ENCODE peak calls at places on chromosomes 16 and 17, in seven cellular contexts. J is neural progenitor cell, R is heart right ventricle, I is cardiac fibroblast, P is psoas muscle, H is pancreas, M is BJ. V is an unnamed sample.

GRCh38 chr16:21028728-21029127 is 121.9 kb downstream of the DNAH3 start:
- DNase-seq in P (no peak), I (no peak), M (no peak), R (no peak), J (no peak), H (no peak), V (no peak)

GRCh38 chr16:6573577-6573976 is 759.1 kb upstream of the RBFOX1 start:
- DNase-seq in R (peak), M (no peak), J (peak), I (no peak), P (no peak), H (no peak), V (no peak)

GRCh38 chr16:64773184-64773583 is 348.7 kb downstream of the CDH11 start:
- DNase-seq in R (no peak), P (no peak), I (no peak), M (peak), J (no peak), H (no peak), V (no peak)

GRCh38 chr16:88017551-88018101 is 66.4 kb downstream of the BANP start:
- DNase-seq in J (no peak), M (no peak), R (no peak), I (no peak), H (no peak), P (no peak), V (no peak)

GRCh38 chr16:68617735-68618134 is 27.4 kb upstream of the CDH3 start:
- DNase-seq in H (no peak), I (no peak), R (no peak), M (no peak), J (no peak), P (no peak), V (no peak)

GRCh38 chr16:4702466-4702808 is 9.1 kb downstream of the NUDT16L1 start:
- DNase-seq in J (no peak), R (no peak), M (no peak), I (no peak), P (no peak), H (no peak), V (no peak)

GRCh38 chr16:14194706-14195105 is 123.6 kb downstream of the MRTFB start:
- DNase-seq in R (no peak), H (no peak), M (no peak), J (no peak), I (no peak), P (no peak), V (no peak)

GRCh38 chr17:55649935-55650597 is 72.6 kb downstream of the TMEM100 start:
- DNase-seq in M (no peak), J (no peak), I (no peak), H (no peak), P (no peak), R (no peak), V (no peak)

GRCh38 chr17:72419866-72420774 is 299.3 kb downstream of the SOX9 start:
- DNase-seq in P (no peak), J (no peak), M (no peak), H (no peak), I (no peak), R (no peak), V (peak)

GRCh38 chr17:9285602-9286001 is 264.3 kb downstream of the NTN1 start:
- DNase-seq in J (no peak), H (no peak), M (no peak), P (no peak), R (no peak), I (no peak), V (no peak)

GRCh38 chr16:84884311-84885023 is 64.7 kb downstream of the CRISPLD2 start:
- DNase-seq in P (no peak), J (peak), I (peak), M (no peak), R (peak), H (no peak), V (no peak)

GRCh38 chr17:69335018-69335417 is 8.1 kb upstream of the ABCA5 start:
- DNase-seq in M (no peak), H (no peak), R (no peak), I (peak), J (no peak), P (no peak), V (peak)

GRCh38 chr17:48907713-48908046 is 527 bp upstream of the UBE2Z start:
- DNase-seq in I (peak), M (peak), P (no peak), J (no peak), R (no peak), H (no peak), V (peak)

GRCh38 chr17:82884923-82885322 is 45.1 kb upstream of the ZNF750 start:
- DNase-seq in H (no peak), J (no peak), R (no peak), M (no peak), P (no peak), I (no peak), V (no peak)

GRCh38 chr16:88499314-88499713 is 46.2 kb downstream of the ZFPM1 start:
- DNase-seq in H (no peak), P (no peak), M (no peak), R (no peak), J (no peak), I (no peak), V (no peak)

GRCh38 chr16:27951752-27952151 is 111.8 kb downstream of the GSG1L start:
- DNase-seq in I (no peak), R (no peak), H (no peak), J (no peak), P (no peak), M (no peak), V (no peak)

GRCh38 chr16:28497861-28498599 is 3.6 kb downstream of the APOBR start:
- DNase-seq in J (no peak), P (no peak), I (no peak), M (no peak), H (no peak), R (no peak), V (no peak)

GRCh38 chr17:74859439-74860228 is at the start of gene GRIN2C:
- DNase-seq in J (peak), R (no peak), I (no peak), M (no peak), H (no peak), P (no peak), V (no peak)

GRCh38 chr16:72621651-72622050 is 426.3 kb downstream of the ZFHX3 start:
- DNase-seq in P (no peak), M (no peak), R (no peak), I (peak), H (no peak), J (no peak), V (no peak)

GRCh38 chr17:62805234-62805633 is 2.9 kb downstream of the MARCHF10 start:
- DNase-seq in R (no peak), P (no peak), I (no peak), M (no peak), J (no peak), H (no peak), V (no peak)

GRCh38 chr16:19363741-19364140 is 53.9 kb upstream of the TMC5 start:
- DNase-seq in M (no peak), H (no peak), I (no peak), R (no peak), J (no peak), P (no peak), V (peak)

GRCh38 chr16:27123795-27124194 is 57.1 kb downstream of the C16orf82 start:
- DNase-seq in H (no peak), I (no peak), R (no peak), J (no peak), P (no peak), M (no peak), V (no peak)

GRCh38 chr17:16215965-16216316 is 607 bp upstream of the NCOR1 start:
- DNase-seq in H (no peak), I (no peak), P (no peak), J (no peak), M (no peak), R (no peak), V (no peak)

GRCh38 chr16:75620326-75621169 is 2.5 kb downstream of the ADAT1 start:
- DNase-seq in J (no peak), I (no peak), M (no peak), R (no peak), P (no peak), H (no peak), V (no peak)

GRCh38 chr16:84308120-84308519 is 13.4 kb downstream of the WFDC1 start:
- DNase-seq in R (peak), P (peak), J (peak), H (no peak), M (no peak), I (peak), V (no peak)

GRCh38 chr16:67445913-67446907 is 15.3 kb downstream of the HSD11B2 start:
- DNase-seq in M (no peak), J (no peak), R (peak), P (no peak), H (peak), I (peak), V (no peak)

GRCh38 chr17:58556833-58557250 is 42.4 kb upstream of the MTMR4 start:
- DNase-seq in H (no peak), P (no peak), M (no peak), R (no peak), I (no peak), J (peak), V (no peak)

GRCh38 chr17:8712698-8713097 is 31.9 kb downstream of the CCDC42 start:
- DNase-seq in P (no peak), M (no peak), J (no peak), H (no peak), R (no peak), I (no peak), V (no peak)

GRCh38 chr16:10338426-10338825 is 47.4 kb upstream of the ATF7IP2 start:
- DNase-seq in P (no peak), H (no peak), I (no peak), M (no peak), R (peak), J (no peak), V (no peak)

GRCh38 chr16:30786936-30787612 is at the start of gene ZNF629:
- DNase-seq in I (peak), P (peak), R (peak), H (peak), M (no peak), J (peak), V (no peak)

GRCh38 chr17:42304187-42305030 is 16.1 kb downstream of the STAT5A start:
- DNase-seq in I (no peak), R (no peak), H (no peak), J (no peak), P (no peak), M (no peak), V (no peak)

GRCh38 chr17:77645441-77646430 is 312.8 kb upstream of the TNRC6C start:
- DNase-seq in I (peak), P (no peak), J (peak), H (no peak), M (no peak), R (no peak), V (no peak)

GRCh38 chr17:13776027-13776551 is 174.4 kb upstream of the HS3ST3A1 start:
- DNase-seq in M (no peak), R (peak), H (no peak), I (no peak), J (no peak), P (no peak), V (no peak)

GRCh38 chr17:861364-861763 is 79.2 kb downstream of the MRM3 start:
- DNase-seq in R (no peak), H (no peak), M (no peak), I (no peak), P (no peak), J (no peak), V (no peak)

GRCh38 chr16:21634216-21634615 is 18.2 kb downstream of the IGSF6 start:
- DNase-seq in I (no peak), M (no peak), H (no peak), J (no peak), R (no peak), P (no peak), V (no peak)

GRCh38 chr17:49787932-49788442 is 494 bp upstream of the KAT7 start:
- DNase-seq in M (no peak), R (no peak), P (no peak), H (no peak), J (peak), I (no peak), V (no peak)

DNA sequence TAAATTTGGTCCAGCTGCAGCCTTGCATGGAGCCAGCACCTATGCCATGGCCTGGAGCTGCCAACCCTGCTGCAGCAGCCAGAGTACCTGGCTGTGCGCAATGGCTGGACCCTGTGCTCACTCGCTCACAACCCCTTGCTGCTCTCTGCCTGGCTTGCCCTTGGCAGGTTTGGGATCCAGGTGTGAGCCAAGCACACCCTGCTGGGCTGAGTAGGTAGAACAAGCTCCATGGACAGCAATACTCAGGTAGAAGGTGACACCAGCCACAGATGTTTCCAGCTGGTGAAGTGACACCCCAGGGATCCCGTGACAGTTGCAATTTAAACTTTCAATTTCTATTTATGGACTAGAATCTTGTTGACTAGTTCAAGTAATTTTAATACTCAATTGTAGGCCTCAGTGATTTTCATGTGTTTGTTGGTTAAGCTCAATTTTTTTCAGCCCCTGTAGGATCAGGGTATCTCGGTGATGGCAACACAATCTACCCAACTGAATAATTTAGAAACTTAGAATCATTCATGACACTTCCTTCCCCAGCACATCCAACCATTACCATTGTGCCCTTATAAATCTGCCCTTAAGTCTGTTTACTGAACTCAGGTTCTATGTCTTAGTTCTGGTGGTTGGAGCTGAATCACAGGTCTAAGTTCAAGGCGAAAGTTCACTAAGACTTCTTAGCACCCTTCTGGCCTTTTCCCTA is 480.0 kb downstream of the PMP22 start:
- DNase-seq in R (no peak), J (no peak), H (no peak), M (no peak), P (no peak), I (no peak), V (no peak)
- TF ChIP-seq CTCF in R (no peak), J (no peak), H (no peak), M (no peak), P (no peak), I (no peak), V (no peak)

DNA sequence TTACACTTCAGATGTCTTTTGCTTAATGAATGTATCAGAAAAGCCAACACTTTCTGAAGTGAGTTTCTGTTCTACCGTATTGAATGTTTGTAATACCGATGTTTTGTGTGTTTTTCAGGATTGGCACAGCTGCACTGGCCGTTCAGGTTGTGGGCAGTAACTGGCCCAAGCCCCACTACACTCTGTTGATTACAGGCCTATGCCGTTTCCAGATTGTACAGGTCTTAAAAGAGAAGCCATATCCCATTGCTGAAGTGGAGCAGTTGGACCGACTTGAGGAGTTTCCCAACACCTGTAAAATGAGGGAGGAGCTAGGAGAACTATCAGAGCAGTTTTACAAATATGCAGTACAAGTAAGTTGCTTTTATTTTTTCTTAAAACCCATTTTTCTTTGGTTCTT is 4.7 kb upstream of the ABCC11 start:
- DNase-seq in P (no peak), J (no peak), I (no peak), R (no peak), M (no peak), H (peak), V (no peak)
- H3K4me3 ChIP-seq in P (no peak), J (no peak), I (no peak), R (no peak), M (no peak), H (no peak), V (no peak)

GRCh38 chr16:79334127-79334526 is 266.4 kb downstream of the MAF start:
- DNase-seq in I (no peak), J (peak), P (no peak), R (no peak), H (no peak), M (no peak), V (no peak)
- TF ChIP-seq CTCF in I (no peak), J (peak), P (peak), R (peak), H (no peak), M (no peak), V (peak)

GRCh38 chr17:37493249-37494027 is 3.7 kb downstream of the DUSP14 start:
- DNase-seq in H (no peak), J (no peak), P (no peak), R (no peak), M (peak), I (peak), V (no peak)
- H3K4me3 ChIP-seq in H (no peak), J (no peak), P (no peak), R (no peak), M (no peak), I (no peak), V (no peak)

GRCh38 chr17:70882504-70882903 is 713.2 kb downstream of the KCNJ2 start:
- DNase-seq in P (no peak), M (no peak), R (no peak), H (no peak), I (no peak), J (no peak), V (no peak)
- TF ChIP-seq CTCF in P (no peak), M (no peak), R (no peak), H (no peak), I (no peak), J (no peak), V (no peak)

V was measured in retinal pigment epithelial cell.